ENCODE peak calls at places on chromosomes 3 and 15, in four cellular contexts. T, Z, D and N are unnamed samples.

GRCh38 chr3:163476179-163476578 is 1602.1 kb downstream of the SI start:
- DNase-seq in T (peak; percentile 7), Z (peak; percentile 6), D (no peak), N (no peak)

GRCh38 chr3:86047329-86047625 is 943.7 kb downstream of the VGLL3 start:
- DNase-seq in D (no peak), Z (no peak), T (no peak), N (no peak)

GRCh38 chr3:127277591-127277990 is 10.3 kb downstream of the PRR20G start:
- DNase-seq in D (no peak), Z (no peak), T (no peak), N (no peak)

GRCh38 chr15:80323285-80323684 is 71.3 kb upstream of the CTXND1 start:
- DNase-seq in D (no peak), Z (no peak), T (no peak), N (no peak)

GRCh38 chr15:90660195-90660995 is 56.8 kb upstream of the BLM start:
- DNase-seq in D (no peak), T (peak; percentile 47), Z (peak; percentile 92), N (no peak)

GRCh38 chr3:142180761-142181362 is 31.5 kb upstream of the TFDP2 start:
- DNase-seq in Z (peak; percentile 61), D (no peak), T (peak; percentile 38), N (peak; percentile 28)

GRCh38 chr15:98668566-98669308 is 20.4 kb downstream of the IGF1R start:
- DNase-seq in D (no peak), Z (no peak), T (no peak), N (no peak)

GRCh38 chr3:46987485-46988401 is 8.3 kb downstream of the NBEAL2 start:
- DNase-seq in Z (peak; percentile 98), T (peak; percentile 30), D (no peak), N (no peak)

GRCh38 chr3:76505202-76505875 is 534.6 kb upstream of the ROBO2 start:
- DNase-seq in D (no peak), T (no peak), Z (no peak), N (no peak)

GRCh38 chr3:29337565-29337964 is 56.7 kb downstream of the RBMS3 start:
- DNase-seq in T (no peak), D (no peak), Z (no peak), N (no peak)

GRCh38 chr3:181455276-181455675 is 256.4 kb upstream of the SOX2 start:
- DNase-seq in T (no peak), D (no peak), Z (no peak), N (no peak)

GRCh38 chr3:176514297-176514696 is 683.0 kb downstream of the TBL1XR1 start:
- DNase-seq in T (peak; percentile 38), D (peak; percentile 47), Z (peak; percentile 87), N (peak; percentile 64)

GRCh38 chr3:45549961-45550360 is 44.6 kb upstream of the LIMD1 start:
- DNase-seq in D (no peak), Z (no peak), T (no peak), N (no peak)

GRCh38 chr3:150022406-150023238 is 51.9 kb upstream of the PFN2 start:
- DNase-seq in T (no peak), D (no peak), Z (peak; percentile 3), N (no peak)

GRCh38 chr3:71461749-71462483 is 121.6 kb downstream of the FOXP1 start:
- DNase-seq in Z (no peak), D (no peak), T (no peak), N (no peak)

GRCh38 chr15:86336051-86336788 is 256.5 kb downstream of the AGBL1 start:
- DNase-seq in D (no peak), Z (no peak), T (no peak), N (no peak)

GRCh38 chr15:87703238-87704111 is 553.1 kb downstream of the NTRK3 start:
- DNase-seq in T (no peak), Z (peak; percentile 47), D (no peak), N (no peak)

GRCh38 chr3:170419301-170420087 is 826 bp downstream of the CLDN11 start:
- DNase-seq in D (no peak), Z (no peak), T (no peak), N (no peak)

GRCh38 chr3:124478834-124479233 is 251.4 kb upstream of the UMPS start:
- DNase-seq in Z (no peak), T (no peak), D (no peak), N (no peak)

GRCh38 chr3:124486324-124486723 is 243.9 kb upstream of the UMPS start:
- DNase-seq in T (peak; percentile 23), D (no peak), Z (no peak), N (no peak)

GRCh38 chr3:124489506-124489905 is 240.7 kb upstream of the UMPS start:
- DNase-seq in Z (no peak), T (no peak), D (no peak), N (no peak)

DNA sequence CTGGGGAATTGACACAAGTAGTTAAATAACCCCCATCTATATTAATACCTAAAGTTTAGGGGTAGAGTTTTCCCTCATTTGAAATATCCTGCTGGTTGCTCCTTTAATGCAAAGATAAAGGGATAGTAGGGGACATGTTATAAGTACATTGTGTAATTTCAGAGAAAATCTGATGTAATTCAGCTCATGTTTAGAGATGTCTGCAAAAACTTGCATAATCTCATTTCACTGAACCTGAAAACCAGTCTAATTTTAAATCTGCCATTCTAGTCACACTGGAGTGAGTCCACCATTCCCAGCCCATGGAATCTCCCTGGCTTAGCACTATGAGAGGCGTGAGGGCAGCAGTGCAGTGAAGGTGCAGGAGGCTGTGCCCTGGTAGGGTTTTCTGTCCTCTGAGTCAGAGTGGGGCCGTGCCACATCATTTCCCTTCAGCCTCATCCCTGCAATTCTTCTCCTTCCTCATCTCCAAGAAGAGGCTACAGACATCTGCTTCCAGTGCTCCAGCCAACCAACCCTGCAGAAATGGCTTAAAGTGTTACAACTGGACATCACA is 246.3 kb upstream of the UMPS start:
- DNase-seq in Z (no peak), D (no peak), T (no peak), N (no peak)
- TF ChIP-seq PHF8 in Z (no peak), D (no peak), T (no peak), N (no peak)

GRCh38 chr3:195774917-195775316 is 36.8 kb downstream of the MUC4 start:
- DNase-seq in Z (peak; percentile 67), T (peak; percentile 58), D (peak; percentile 21), N (peak; percentile 16)
- TF ChIP-seq PHF8 in Z (no peak), T (no peak), D (no peak), N (no peak)

GRCh38 chr3:30908466-30909037 is 14.1 kb upstream of the GADL1 start:
- DNase-seq in Z (no peak), D (no peak), T (no peak), N (no peak)
- TF ChIP-seq PHF8 in Z (no peak), D (no peak), T (no peak), N (no peak)

DNA sequence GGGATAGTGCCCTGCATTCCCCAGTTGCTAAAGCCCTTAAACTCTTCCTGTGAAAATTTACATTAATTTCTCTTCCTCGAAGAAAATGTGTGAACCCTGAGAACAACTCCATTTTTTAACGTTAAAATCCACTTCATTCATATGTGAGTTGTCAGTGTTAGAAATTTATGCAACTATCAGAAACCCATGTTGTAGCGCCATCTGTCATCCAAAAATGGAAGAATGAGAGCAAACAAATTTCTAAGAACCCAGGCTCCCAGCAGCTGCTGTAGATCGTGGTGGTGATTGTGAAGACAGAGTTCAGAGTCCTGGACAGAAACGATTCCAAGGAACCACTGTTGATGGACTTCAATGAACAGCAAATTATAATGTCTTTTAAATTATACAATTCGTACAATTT is 179.7 kb upstream of the NDN start:
- DNase-seq in D (no peak), Z (peak; percentile 34), T (peak; percentile 31), N (peak; percentile 30)
- TF ChIP-seq PHF8 in D (no peak), Z (no peak), T (no peak), N (no peak)

GRCh38 chr15:57398336-57398735 is 22.0 kb downstream of the CGNL1 start:
- DNase-seq in Z (no peak), D (no peak), T (no peak), N (no peak)
- TF ChIP-seq PHF8 in Z (no peak), D (no peak), T (no peak), N (no peak)

GRCh38 chr3:112140584-112140983 is 7.5 kb upstream of the GCSAM start:
- DNase-seq in Z (no peak), D (no peak), T (no peak), N (no peak)

GRCh38 chr3:112149136-112149535 is 16.1 kb upstream of the GCSAM start:
- DNase-seq in T (no peak), Z (no peak), D (no peak), N (no peak)

GRCh38 chr3:112143689-112144088 is 10.6 kb upstream of the GCSAM start:
- DNase-seq in T (no peak), D (no peak), Z (no peak), N (no peak)

GRCh38 chr3:112143251-112143650 is 10.2 kb upstream of the GCSAM start:
- DNase-seq in D (no peak), T (no peak), Z (no peak), N (no peak)
- TF ChIP-seq PHF8 in D (no peak), T (no peak), Z (no peak), N (no peak)

GRCh38 chr3:105806361-105806760 is 62.5 kb downstream of the CBLB start:
- DNase-seq in T (peak; percentile 68), D (no peak), Z (peak; percentile 27), N (peak; percentile 50)
- TF ChIP-seq PHF8 in T (no peak), D (no peak), Z (no peak), N (no peak)

GRCh38 chr3:78101363-78101762 is 1061.5 kb downstream of the ROBO2 start:
- DNase-seq in T (no peak), D (no peak), Z (no peak), N (no peak)
- TF ChIP-seq PHF8 in T (no peak), D (no peak), Z (no peak), N (no peak)

GRCh38 chr3:50323614-50324199 is 1.2 kb upstream of the HYAL2 start:
- DNase-seq in D (no peak), T (no peak), Z (no peak), N (no peak)
- TF ChIP-seq PHF8 in D (no peak), T (no peak), Z (no peak), N (no peak)